ENCODE peak calls at places on chromosomes 5 and 9, in ten cellular contexts. C, X, O, B, N, H, I, D, V and E are unnamed samples.

GRCh38 chr5:87120518-87121314 is 147.0 kb upstream of the RASA1 start:
- DNase-seq in O (peak; percentile 88), N (no peak), V (no peak), D (no peak), B (no peak), X (peak; percentile 98), I (no peak), C (peak; percentile 85), H (peak; percentile 100), E (peak; percentile 97)

GRCh38 chr5:152187668-152188067 is 217.4 kb downstream of the NMUR2 start:
- DNase-seq in V (no peak), H (peak; percentile 59), O (no peak), D (no peak), N (no peak), X (no peak), C (no peak), I (no peak), B (no peak), E (no peak)

GRCh38 chr5:171667341-171668096 is 118.1 kb upstream of the SMIM23 start:
- DNase-seq in I (peak; percentile 90), O (no peak), D (no peak), N (peak; percentile 44), H (no peak), B (peak; percentile 84), V (no peak), X (peak; percentile 94), C (no peak), E (peak; percentile 26)

GRCh38 chr9:127074561-127075548 is 47.6 kb downstream of the ANGPTL2 start:
- DNase-seq in I (peak; percentile 52), X (no peak), D (peak; percentile 5), C (no peak), N (no peak), H (no peak), B (no peak), V (no peak), O (peak; percentile 96), E (no peak)

GRCh38 chr9:84404095-84404686 is 63.6 kb upstream of the SLC28A3 start:
- DNase-seq in D (peak; percentile 13), H (peak; percentile 5), N (peak; percentile 58), O (no peak), C (peak; percentile 8), X (no peak), I (peak; percentile 56), V (no peak), B (peak; percentile 43), E (no peak)

GRCh38 chr9:77588319-77588937 is 59.7 kb downstream of the GNA14 start:
- DNase-seq in O (peak; percentile 89), C (no peak), H (peak; percentile 88), I (peak; percentile 8), D (no peak), V (no peak), N (no peak), X (peak; percentile 92), B (no peak), E (peak; percentile 1)

GRCh38 chr9:91489391-91489899 is 65.8 kb upstream of the NFIL3 start:
- DNase-seq in O (no peak), D (no peak), B (no peak), V (no peak), C (no peak), H (no peak), N (no peak), X (peak; percentile 94), I (no peak), E (no peak)

GRCh38 chr9:127061411-127061810 is 61.0 kb downstream of the ANGPTL2 start:
- DNase-seq in I (no peak), D (no peak), C (no peak), X (no peak), O (no peak), H (no peak), B (no peak), V (no peak), N (no peak), E (no peak)

GRCh38 chr5:11903121-11903613 is 1.1 kb downstream of the CTNND2 start:
- DNase-seq in V (no peak), N (no peak), X (peak; percentile 41), B (peak; percentile 28), H (no peak), C (no peak), I (peak; percentile 62), D (no peak), O (no peak), E (no peak)

GRCh38 chr5:77155179-77155839 is 55.2 kb upstream of the PDE8B start:
- DNase-seq in O (no peak), X (no peak), V (no peak), C (no peak), N (no peak), H (no peak), I (no peak), B (no peak), D (no peak), E (no peak)

GRCh38 chr5:157164521-157164920 is 1.5 kb downstream of the GARIN3 start:
- DNase-seq in V (no peak), D (no peak), X (no peak), C (no peak), N (no peak), B (no peak), O (no peak), I (no peak), H (no peak), E (no peak)

GRCh38 chr9:37085233-37085632 is 35.1 kb upstream of the ZCCHC7 start:
- DNase-seq in I (no peak), B (no peak), V (no peak), D (no peak), O (no peak), N (no peak), X (no peak), H (no peak), C (no peak), E (no peak)

GRCh38 chr9:37082214-37082765 is 38.1 kb upstream of the ZCCHC7 start:
- DNase-seq in N (no peak), D (peak; percentile 63), C (no peak), V (no peak), H (no peak), O (no peak), I (no peak), X (peak; percentile 37), B (no peak), E (no peak)

GRCh38 chr9:37083654-37084053 is 36.7 kb upstream of the ZCCHC7 start:
- DNase-seq in B (no peak), I (no peak), X (no peak), V (no peak), O (no peak), D (no peak), N (no peak), H (no peak), C (no peak), E (no peak)

GRCh38 chr9:37079370-37080164 is 40.8 kb upstream of the ZCCHC7 start:
- DNase-seq in C (peak; percentile 90), B (peak; percentile 94), X (peak; percentile 90), H (peak; percentile 87), V (peak; percentile 93), N (peak; percentile 91), D (peak; percentile 97), I (peak; percentile 95), O (peak; percentile 74), E (peak; percentile 52)
- H3K79me2 ChIP-seq in C (peaks cover 39% of the 10 kb centered on the region), B (peaks cover 2% of the 10 kb centered on the region), X (peaks cover 8% of the 10 kb centered on the region), H (peaks cover 45% of the 10 kb centered on the region), V (peaks cover 49% of the 10 kb centered on the region), N (peaks cover 47% of the 10 kb centered on the region), D (peaks cover 67% of the 10 kb centered on the region), I (peaks cover 40% of the 10 kb centered on the region), O (peaks cover 39% of the 10 kb centered on the region), E (peaks cover 19% of the 10 kb centered on the region)

DNA sequence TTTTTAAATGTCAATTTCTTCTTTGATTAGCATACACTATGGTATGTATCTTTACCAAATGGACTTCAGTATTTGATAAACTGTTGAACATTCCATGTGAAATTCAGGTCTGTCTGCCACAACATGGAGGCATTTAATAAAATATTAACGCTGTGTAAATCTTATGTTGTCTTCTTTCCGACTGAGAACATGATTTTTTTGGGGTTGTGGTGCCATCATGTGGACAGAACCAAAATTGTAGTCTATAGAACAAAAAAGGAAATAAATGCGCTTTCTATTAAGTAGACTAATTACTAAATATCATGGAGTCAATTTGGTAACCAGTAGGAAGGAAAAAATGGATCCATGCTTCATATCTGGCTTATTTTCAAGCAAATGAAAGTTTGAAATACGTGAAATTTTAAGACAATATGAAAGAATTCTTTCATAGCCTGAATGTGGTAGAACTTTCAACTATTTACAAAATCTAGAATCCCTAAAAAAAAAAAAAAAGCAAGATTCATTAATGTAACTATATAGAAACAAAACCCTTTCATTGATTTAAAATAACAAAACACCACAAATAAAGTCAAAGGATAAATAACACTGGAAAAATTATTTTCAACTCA is 2.8 kb upstream of the PLK2 start:
- DNase-seq in H (peak; percentile 74), C (peak; percentile 61), D (peak; percentile 42), N (peak; percentile 30), B (no peak), V (no peak), O (peak; percentile 55), I (peak; percentile 34), X (peak; percentile 53), E (no peak)
- TF ChIP-seq CTCF in H (peak; percentile 62), C (peak; percentile 67), D (peak; percentile 86), N (peak; percentile 70), B (peak; percentile 75), V (peak; percentile 62), O (peak; percentile 82), I (peak; percentile 77), X (peak; percentile 47), E (no peak)

GRCh38 chr5:88746438-88746882 is 136.5 kb downstream of the MEF2C start:
- DNase-seq in C (no peak), X (no peak), D (peak; percentile 64), O (no peak), V (peak; percentile 76), H (no peak), I (no peak), N (no peak), B (no peak), E (no peak)

GRCh38 chr5:88743231-88743879 is 139.6 kb downstream of the MEF2C start:
- DNase-seq in D (no peak), V (no peak), I (no peak), B (no peak), O (peak; percentile 64), X (peak; percentile 20), H (peak; percentile 66), C (peak; percentile 28), N (no peak), E (no peak)

GRCh38 chr5:88741964-88742363 is 141.0 kb downstream of the MEF2C start:
- DNase-seq in I (no peak), H (no peak), D (no peak), N (no peak), V (no peak), X (no peak), O (no peak), C (no peak), B (no peak), E (no peak)

GRCh38 chr5:88748670-88749069 is 134.3 kb downstream of the MEF2C start:
- DNase-seq in I (no peak), H (no peak), X (no peak), D (no peak), N (no peak), C (no peak), B (no peak), O (no peak), V (no peak), E (no peak)

GRCh38 chr5:88745093-88745696 is 137.8 kb downstream of the MEF2C start:
- DNase-seq in I (no peak), V (no peak), N (no peak), B (no peak), X (no peak), D (no peak), H (no peak), O (no peak), C (no peak), E (no peak)
- H3K79me2 ChIP-seq in I (no peaks in the 10 kb centered on the region), V (peaks cover 5% of the 10 kb centered on the region), N (no peaks in the 10 kb centered on the region), B (no peaks in the 10 kb centered on the region), X (no peaks in the 10 kb centered on the region), D (no peaks in the 10 kb centered on the region), H (no peaks in the 10 kb centered on the region), O (no peaks in the 10 kb centered on the region), C (no peaks in the 10 kb centered on the region), E (no peaks in the 10 kb centered on the region)

GRCh38 chr5:150175536-150175935 is 9.0 kb downstream of the CDX1 start:
- DNase-seq in H (peak; percentile 50), V (no peak), N (peak; percentile 83), I (peak; percentile 68), X (peak; percentile 26), C (peak; percentile 19), B (peak; percentile 82), D (peak; percentile 24), O (no peak), E (no peak)
- TF ChIP-seq CTCF in H (peak; percentile 76), V (peak; percentile 42), N (peak; percentile 60), I (peak; percentile 65), X (peak; percentile 45), C (peak; percentile 70), B (peak; percentile 82), D (peak; percentile 69), O (peak; percentile 54), E (peak; percentile 53)